ENCODE peak calls at places on chromosomes 6 and 20, in four cellular contexts. U, I, H and D are unnamed samples.

GRCh38 chr6:89298680-89299450 is 16.2 kb downstream of the GABRR2 start:
- DNase-seq in U (no peak), I (peak), H (peak), D (no peak)

GRCh38 chr6:145841668-145842067 is 27.1 kb upstream of the FBXO30 start:
- DNase-seq in U (no peak), I (peak), H (no peak), D (no peak)

GRCh38 chr6:168132531-168133184 is 53.6 kb upstream of the FRMD1 start:
- DNase-seq in H (no peak), U (no peak), I (no peak), D (no peak)

GRCh38 chr6:149614352-149614751 is 34.2 kb downstream of the KATNA1 start:
- DNase-seq in I (peak), H (no peak), U (no peak), D (no peak)

GRCh38 chr6:113855500-113856010 is 1.6 kb upstream of the MARCKS start:
- DNase-seq in H (no peak), U (peak), I (peak), D (no peak)

GRCh38 chr20:25437153-25437581 is 29.7 kb downstream of the GINS1 start:
- DNase-seq in H (no peak), U (no peak), I (peak), D (no peak)

GRCh38 chr6:135114355-135115145 is 59.9 kb upstream of the HBS1L start:
- DNase-seq in H (no peak), I (no peak), U (no peak), D (no peak)

GRCh38 chr20:63344616-63345327 is 16.4 kb downstream of the CHRNA4 start:
- DNase-seq in H (no peak), U (no peak), I (no peak), D (no peak)

GRCh38 chr6:16805190-16805860 is 44.1 kb upstream of the ATXN1 start:
- DNase-seq in I (peak), H (no peak), U (no peak), D (no peak)

GRCh38 chr6:111602481-111603404 is 2.9 kb downstream of the TRAF3IP2 start:
- DNase-seq in U (no peak), H (no peak), I (peak), D (no peak)

GRCh38 chr6:31473780-31474725 is 23.9 kb upstream of the MICB start:
- DNase-seq in I (peak), U (no peak), H (no peak), D (no peak)

GRCh38 chr6:154509421-154510143 is 903 bp downstream of the CNKSR3 start:
- DNase-seq in I (peak), U (no peak), H (no peak), D (no peak)

GRCh38 chr6:101117397-101118185 is 236.5 kb upstream of the ASCC3 start:
- DNase-seq in H (no peak), I (no peak), U (no peak), D (no peak)

GRCh38 chr20:22567944-22568871 is 16.2 kb downstream of the FOXA2 start:
- DNase-seq in U (no peak), I (no peak), H (no peak), D (no peak)